ENCODE peak calls at places on chromosome 21, in five cellular contexts. R is cardiac muscle cell, K is left ventricle myocardium inferior, P is tibial nerve, J is astrocyte. H is an unnamed sample. For H3K4me1 and H3K27me3, the result is how much of the 10 kb centered on the place peaks cover.

GRCh38 chr21:39610705-39611104 is 2.0 kb upstream of the B3GALT5 start:
- DNase-seq in J (no peak), P (no peak), K (no peak), R (no peak), H (no peak)

GRCh38 chr21:29394051-29394450 is 95.3 kb downstream of the BACH1 start:
- DNase-seq in R (no peak), J (no peak), P (no peak), K (no peak), H (no peak)

GRCh38 chr21:35088235-35088865 is 39.2 kb upstream of the RUNX1 start:
- DNase-seq in J (peak), R (peak), P (no peak), K (no peak), H (no peak)

GRCh38 chr21:27813750-27814149 is 846.9 kb upstream of the ADAMTS5 start:
- DNase-seq in R (no peak), J (no peak), P (peak), K (peak), H (no peak)

GRCh38 chr21:46604329-46604974 is 430 bp downstream of the S100B start:
- DNase-seq in P (no peak), J (no peak), K (no peak), R (no peak), H (no peak)

GRCh38 chr21:18249542-18250152 is 5.0 kb downstream of the CHODL start:
- DNase-seq in R (no peak), K (no peak), P (no peak), J (no peak), H (no peak)

GRCh38 chr21:14875704-14876364 is 189.0 kb downstream of the NRIP1 start:
- DNase-seq in K (no peak), P (no peak), R (no peak), J (no peak), H (no peak)

GRCh38 chr21:42113926-42114409 is 42.9 kb downstream of the UMODL1 start:
- DNase-seq in P (peak), R (no peak), J (no peak), K (no peak), H (no peak)

GRCh38 chr21:33976980-33977720 is 61.5 kb upstream of the ATP5PO start:
- DNase-seq in R (no peak), P (no peak), J (no peak), K (no peak), H (no peak)

GRCh38 chr21:33021667-33022066 is 4.1 kb upstream of the OLIG2 start:
- DNase-seq in P (no peak), K (no peak), J (no peak), R (no peak), H (no peak)

GRCh38 chr21:39451332-39452206 is at the start of gene SH3BGR:
- DNase-seq in K (peak), P (no peak), R (peak), J (peak), H (peak)

GRCh38 chr21:28518620-28519019 is 474.1 kb downstream of the LTN1 start:
- DNase-seq in R (no peak), P (no peak), J (no peak), K (no peak), H (no peak)

GRCh38 chr21:28489197-28489596 is 503.5 kb downstream of the LTN1 start:
- DNase-seq in P (no peak), K (no peak), R (no peak), J (peak), H (no peak)

DNA sequence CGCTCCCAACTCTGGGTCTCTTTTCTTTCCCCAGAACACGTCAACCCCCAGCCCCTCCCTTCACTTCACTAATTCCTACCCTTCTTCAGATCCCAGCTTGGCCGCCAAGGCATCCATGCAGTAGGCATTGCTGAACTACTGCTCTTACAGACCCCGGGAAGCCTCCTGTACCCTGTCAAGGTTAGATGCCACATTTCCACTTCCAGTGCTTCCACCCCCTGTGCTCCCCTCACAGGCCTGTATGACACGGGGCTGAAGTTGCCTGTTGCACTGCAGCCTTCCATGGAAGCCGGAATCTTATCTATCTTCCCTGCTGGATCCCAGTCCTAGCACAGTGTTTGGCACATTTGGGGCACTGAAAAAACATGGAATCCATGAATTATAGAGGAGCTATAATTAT is 99.0 kb upstream of the SOD1 start:
- DNase-seq in R (no peak), P (no peak), J (no peak), K (no peak), H (no peak)
- H3K4me3 ChIP-seq in R (no peak), P (no peak), J (no peak), K (no peak), H (no peak)

GRCh38 chr21:37389456-37389855 is 22.9 kb downstream of the DYRK1A start:
- DNase-seq in K (no peak), P (no peak), J (no peak), R (no peak), H (no peak)
- H3K4me1 ChIP-seq in K (half or more), P (under half), J (under half), R (under half), H (under half)

GRCh38 chr21:40852563-40852962 is 5.6 kb upstream of the DSCAM start:
- DNase-seq in J (no peak), K (no peak), R (no peak), P (no peak), H (no peak)

GRCh38 chr21:40846566-40847411 is at the start of gene DSCAM:
- DNase-seq in K (no peak), P (no peak), J (peak), R (no peak), H (no peak)

GRCh38 chr21:40847956-40848355 is 998 bp upstream of the DSCAM start:
- DNase-seq in R (no peak), K (no peak), P (no peak), J (no peak), H (no peak)

GRCh38 chr21:40851749-40852148 is 4.8 kb upstream of the DSCAM start:
- DNase-seq in P (no peak), R (no peak), J (no peak), K (no peak), H (no peak)

DNA sequence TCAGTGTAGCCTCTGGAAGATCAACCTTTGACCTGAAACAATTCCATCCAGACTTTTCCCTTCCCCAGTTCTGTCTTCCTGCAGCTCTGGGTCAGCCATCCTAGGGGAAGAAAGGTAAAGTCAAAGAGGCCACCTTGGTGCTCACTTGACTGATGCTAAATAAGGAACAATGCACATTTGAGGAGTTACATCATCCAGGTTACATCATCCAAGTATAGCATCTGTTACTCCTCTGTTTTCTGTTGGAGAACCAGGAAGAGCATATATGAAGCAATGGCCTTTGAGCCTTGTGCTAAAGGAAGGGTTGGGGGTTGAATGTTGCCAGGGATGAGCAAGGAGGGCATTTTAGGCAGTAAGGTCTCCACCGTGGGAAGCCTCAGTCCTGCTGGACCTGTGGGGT is 3.1 kb upstream of the DSCAM start:
- DNase-seq in R (no peak), K (no peak), J (no peak), P (no peak), H (no peak)
- H3K27me3 ChIP-seq in R (half or more), K (half or more), J (under half), P (under half), H (under half)

GRCh38 chr21:45543371-45543709 is 1.1 kb upstream of the SLC19A1 start:
- DNase-seq in K (peak), J (no peak), P (no peak), R (no peak), H (no peak)
- H3K4me3 ChIP-seq in K (no peak), J (no peak), P (no peak), R (no peak), H (no peak)

GRCh38 chr21:45417951-45418300 is 13.0 kb downstream of the COL18A1 start:
- DNase-seq in J (no peak), P (no peak), R (no peak), K (peak), H (no peak)

GRCh38 chr21:45416619-45417018 is 11.7 kb downstream of the COL18A1 start:
- DNase-seq in P (no peak), R (no peak), J (no peak), K (peak), H (peak)

GRCh38 chr21:45418301-45419071 is 13.5 kb downstream of the COL18A1 start:
- DNase-seq in P (no peak), K (peak), J (no peak), R (no peak), H (peak)

GRCh38 chr21:45415943-45416611 is 11.1 kb downstream of the COL18A1 start:
- DNase-seq in P (no peak), R (no peak), K (peak), J (no peak), H (peak)

DNA sequence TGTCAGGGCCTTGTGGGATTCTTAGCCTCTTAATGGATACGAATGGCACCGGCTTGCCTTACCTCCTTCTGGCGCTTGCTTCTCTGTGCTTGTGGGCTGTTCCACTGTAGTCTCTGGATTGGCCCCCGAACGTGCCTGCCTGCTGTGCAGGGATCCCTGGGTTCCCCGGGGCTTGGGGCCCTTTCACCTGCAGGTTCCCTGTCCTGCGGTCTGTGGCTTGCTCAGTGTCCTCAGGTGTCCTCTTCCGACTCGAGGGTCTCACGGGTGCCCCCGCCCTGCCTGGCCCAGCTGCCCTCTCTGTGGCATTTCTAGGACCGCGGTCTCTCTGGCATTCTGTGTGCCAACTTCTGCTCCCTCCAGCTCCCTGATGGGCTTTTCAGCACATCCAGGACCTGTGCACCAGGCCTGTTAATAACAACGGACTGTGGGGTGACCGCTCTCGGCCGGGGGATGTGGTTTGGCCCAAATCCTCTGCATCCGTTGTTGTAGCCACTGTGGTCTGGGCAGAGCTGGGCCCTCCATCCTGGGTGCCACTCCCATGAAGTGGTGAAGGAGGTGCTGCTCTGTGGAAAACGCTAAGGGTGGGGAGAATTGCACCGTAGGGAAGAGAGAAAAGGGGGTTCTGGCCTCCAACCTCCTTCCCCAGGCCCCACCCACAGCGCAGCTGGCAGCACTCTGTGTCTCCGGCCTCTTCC is 12.4 kb downstream of the COL18A1 start:
- DNase-seq in P (no peak), J (no peak), R (no peak), K (peak), H (no peak)
- H3K4me1 ChIP-seq in P (under half), J (under half), R (half or more), K (half or more), H (under half)

GRCh38 chr21:26788783-26789182 is 56.4 kb downstream of the ADAMTS1 start:
- DNase-seq in R (peak), P (no peak), J (no peak), K (peak), H (no peak)
- H3K27me3 ChIP-seq in R (under half), P (under half), J (under half), K (under half), H (under half)